ENCODE peak calls at places on chromosomes 11 and 22, in eight cellular contexts. O is breast epithelium, E is stomach, H is heart left ventricle, N is esophagus muscularis mucosa, B is K562, Q is spleen, P is A549. A is an unnamed sample.

GRCh38 chr11:73465019-73465675 is 88.9 kb downstream of the RELT start:
- DNase-seq in O (no peak), E (no peak), H (no peak), N (no peak), B (no peak), Q (no peak), P (no peak), A (no peak)

GRCh38 chr11:32307449-32307848 is 127.9 kb downstream of the WT1 start:
- DNase-seq in O (no peak), E (no peak), H (no peak), N (no peak), B (no peak), Q (no peak), P (no peak), A (no peak)

GRCh38 chr22:49616356-49617231 is 211.1 kb downstream of the BRD1 start:
- DNase-seq in O (no peak), E (no peak), H (peak; percentile 56), N (no peak), B (no peak), Q (peak; percentile 51), P (no peak), A (no peak)

GRCh38 chr22:44586337-44586990 is 88.4 kb upstream of the RTL6 start:
- DNase-seq in O (no peak), E (no peak), H (peak; percentile 44), N (no peak), B (no peak), Q (peak; percentile 69), P (no peak), A (no peak)

GRCh38 chr11:86807356-86807755 is 7.0 kb downstream of the PRSS23 start:
- DNase-seq in O (no peak), E (no peak), H (no peak), N (no peak), B (no peak), Q (no peak), P (no peak), A (no peak)

GRCh38 chr11:126990716-126991480 is 9.7 kb downstream of the KIRREL3 start:
- DNase-seq in O (no peak), E (no peak), H (no peak), N (no peak), B (no peak), Q (no peak), P (no peak), A (no peak)

GRCh38 chr11:126139541-126140091 is 71.8 kb downstream of the RPUSD4 start:
- DNase-seq in O (no peak), E (no peak), H (no peak), N (no peak), B (no peak), Q (peak; percentile 40), P (no peak), A (no peak)

GRCh38 chr11:115657586-115657985 is 153.4 kb upstream of the CADM1 start:
- DNase-seq in O (no peak), E (no peak), H (no peak), N (no peak), B (no peak), Q (no peak), P (no peak), A (no peak)

GRCh38 chr11:4496555-4497248 is 14.3 kb downstream of the OR52K1 start:
- DNase-seq in O (no peak), E (peak; percentile 34), H (no peak), N (no peak), B (no peak), Q (no peak), P (no peak), A (no peak)

GRCh38 chr11:67400251-67400941 is 1.3 kb downstream of the PPP1CA start:
- DNase-seq in O (no peak), E (no peak), H (peak; percentile 60), N (no peak), B (peak; percentile 6), Q (peak; percentile 82), P (no peak), A (no peak)

GRCh38 chr22:23038902-23039301 is 31.4 kb upstream of the GNAZ start:
- DNase-seq in O (no peak), E (no peak), H (no peak), N (peak; percentile 64), B (no peak), Q (no peak), P (no peak), A (no peak)

GRCh38 chr11:108929241-108929640 is 264.4 kb downstream of the DDX10 start:
- DNase-seq in O (no peak), E (no peak), H (no peak), N (no peak), B (no peak), Q (no peak), P (peak; percentile 61), A (no peak)

GRCh38 chr11:16030664-16031063 is 325.7 kb downstream of the SOX6 start:
- DNase-seq in O (no peak), E (no peak), H (no peak), N (no peak), B (no peak), Q (no peak), P (no peak), A (no peak)

GRCh38 chr22:23067691-23068090 is 2.6 kb upstream of the GNAZ start:
- DNase-seq in O (peak; percentile 46), E (peak; percentile 7), H (no peak), N (peak; percentile 37), B (peak; percentile 44), Q (peak; percentile 20), P (no peak), A (no peak)

GRCh38 chr11:115222218-115222862 is 281.9 kb downstream of the CADM1 start:
- DNase-seq in O (no peak), E (no peak), H (no peak), N (no peak), B (peak; percentile 9), Q (no peak), P (peak; percentile 54), A (peak; percentile 18)

GRCh38 chr22:24390576-24390975 is 36.8 kb upstream of the ADORA2A start:
- DNase-seq in O (no peak), E (no peak), H (no peak), N (no peak), B (no peak), Q (no peak), P (no peak), A (no peak)

GRCh38 chr22:33421859-33422258 is 363.7 kb upstream of the SYN3 start:
- DNase-seq in O (no peak), E (no peak), H (no peak), N (no peak), B (no peak), Q (no peak), P (no peak), A (no peak)

GRCh38 chr11:102415252-102415916 is 37.2 kb downstream of the TMEM123 start:
- DNase-seq in O (no peak), E (no peak), H (no peak), N (no peak), B (no peak), Q (no peak), P (no peak), A (no peak)

GRCh38 chr11:102414559-102414958 is 38.0 kb downstream of the TMEM123 start:
- DNase-seq in O (no peak), E (no peak), H (no peak), N (no peak), B (no peak), Q (no peak), P (no peak), A (no peak)

GRCh38 chr11:102419181-102419580 is 33.4 kb downstream of the TMEM123 start:
- DNase-seq in O (no peak), E (no peak), H (no peak), N (no peak), B (no peak), Q (no peak), P (no peak), A (no peak)

GRCh38 chr11:102413497-102413896 is 39.1 kb downstream of the TMEM123 start:
- DNase-seq in O (no peak), E (no peak), H (no peak), N (no peak), B (no peak), Q (no peak), P (no peak), A (no peak)

GRCh38 chr11:102416974-102417373 is 35.6 kb downstream of the TMEM123 start:
- DNase-seq in O (no peak), E (no peak), H (no peak), N (no peak), B (no peak), Q (no peak), P (no peak), A (no peak)
- TF ChIP-seq POLR2A in O (no peak), E (no peak), H (no peak), N (no peak), B (no peak), Q (no peak), P (no peak), A (no peak)

GRCh38 chr11:130191896-130192295 is 32.3 kb downstream of the ST14 start:
- DNase-seq in O (no peak), E (no peak), H (peak; percentile 4), N (no peak), B (no peak), Q (no peak), P (no peak), A (no peak)
- TF ChIP-seq POLR2A in O (no peak), E (no peak), H (no peak), N (no peak), B (no peak), Q (no peak), P (no peak), A (no peak)

DNA sequence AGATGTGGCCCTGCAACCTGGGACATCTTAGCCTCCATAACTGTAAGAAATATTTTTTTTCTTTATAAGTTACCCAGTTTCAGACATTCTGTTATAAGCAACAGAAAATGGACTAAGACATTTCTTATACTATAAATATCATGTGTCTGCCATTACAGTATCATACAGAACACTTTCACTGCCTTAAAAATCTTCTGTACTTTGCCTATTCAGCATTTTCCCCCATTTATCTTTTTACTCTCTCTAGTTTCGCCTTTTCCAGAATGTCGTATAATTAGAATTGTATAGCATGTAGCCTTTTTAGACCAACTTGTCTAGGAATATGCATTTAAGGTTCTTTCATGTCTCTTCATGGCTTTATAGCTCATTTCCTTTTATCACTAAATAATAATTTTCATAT is 88.0 kb downstream of the PARVA start:
- DNase-seq in O (no peak), E (no peak), H (no peak), N (no peak), B (no peak), Q (no peak), P (no peak), A (no peak)
- TF ChIP-seq POLR2A in O (no peak), E (no peak), H (no peak), N (no peak), B (no peak), Q (no peak), P (no peak), A (no peak)

DNA sequence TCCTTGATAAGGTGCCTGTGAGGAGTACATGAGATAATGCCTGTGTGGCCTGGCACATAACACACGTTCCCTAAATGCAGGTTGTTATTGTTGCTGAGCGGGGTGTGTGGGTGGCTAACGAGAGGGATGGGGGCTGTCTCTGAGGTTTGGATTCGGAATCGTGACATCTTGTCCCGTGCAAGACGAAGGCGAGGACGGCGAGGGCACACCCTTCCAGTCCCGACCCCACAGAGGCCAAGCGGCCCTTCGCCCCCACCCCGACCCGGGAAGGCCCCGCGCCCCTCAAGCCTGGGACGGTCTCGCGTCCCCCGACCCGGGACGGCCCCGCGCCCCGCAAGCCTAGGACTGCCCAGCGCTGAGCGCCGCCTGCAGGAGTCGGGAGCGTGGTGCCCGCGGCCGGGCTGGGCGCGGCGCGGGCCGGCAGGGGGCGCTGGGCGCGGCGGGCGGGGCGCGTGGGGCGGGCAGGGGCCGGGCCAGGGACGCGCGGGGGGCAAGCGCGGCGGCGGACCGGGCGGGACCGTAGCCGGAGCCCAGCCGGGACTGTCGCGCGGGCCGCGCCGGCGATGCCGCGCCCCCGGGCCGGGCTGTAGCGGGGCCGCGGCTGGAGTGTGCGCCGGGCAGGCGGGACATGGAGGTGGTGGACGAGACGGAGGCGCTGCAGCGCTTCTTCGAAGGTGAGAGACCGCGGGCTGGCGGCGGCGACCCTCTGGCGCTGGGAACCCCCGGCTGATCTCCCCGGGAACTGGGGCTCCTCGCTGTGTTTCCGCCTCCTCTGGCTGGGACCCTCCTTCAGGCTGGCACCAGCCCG is at the start of gene MYRF:
- DNase-seq in O (no peak), E (peak; percentile 81), H (peak; percentile 75), N (no peak), B (peak; percentile 88), Q (peak; percentile 84), P (peak; percentile 50), A (peak; percentile 74)
- TF ChIP-seq POLR2A in O (no peak), E (no peak), H (no peak), N (no peak), B (no peak), Q (no peak), P (peak; percentile 47), A (no peak)

A was measured in GM12891.